ENCODE peak calls at places on chromosomes 7 and 10, in seven cellular contexts. K is psoas muscle, G is pancreas, S is GM23338, Z is left ventricle myocardium inferior, B is H9, N is colonic mucosa. A is an unnamed sample.

GRCh38 chr10:79178614-79179403 is 110.0 kb downstream of the ZMIZ1 start:
- DNase-seq in K (no peak), G (no peak), S (no peak), Z (no peak), B (no peak), N (no peak), A (no peak)

GRCh38 chr7:12884033-12884432 is 196.6 kb downstream of the ARL4A start:
- DNase-seq in K (no peak), G (no peak), S (no peak), Z (no peak), B (no peak), N (no peak), A (no peak)

GRCh38 chr10:73894245-73894971 is 16.5 kb upstream of the PLAU start:
- DNase-seq in K (no peak), G (no peak), S (no peak), Z (no peak), B (no peak), N (no peak), A (no peak)

GRCh38 chr10:102068216-102068615 is 3.1 kb downstream of the HPS6 start:
- DNase-seq in K (peak; percentile 33), G (no peak), S (no peak), Z (no peak), B (no peak), N (peak; percentile 44), A (no peak)

GRCh38 chr7:158885624-158886023 is 29.3 kb downstream of the DYNC2I1 start:
- DNase-seq in K (no peak), G (no peak), S (no peak), Z (no peak), B (no peak), N (no peak), A (peak; percentile 10)

GRCh38 chr7:105189859-105190492 is 176.0 kb downstream of the KMT2E start:
- DNase-seq in K (peak; percentile 26), G (no peak), S (no peak), Z (no peak), B (no peak), N (no peak), A (no peak)

GRCh38 chr10:23075672-23076071 is 19.7 kb upstream of the MSRB2 start:
- DNase-seq in K (no peak), G (no peak), S (no peak), Z (no peak), B (no peak), N (no peak), A (no peak)

GRCh38 chr7:84339306-84339705 is 144.7 kb upstream of the SEMA3A start:
- DNase-seq in K (no peak), G (no peak), S (no peak), Z (no peak), B (no peak), N (no peak), A (no peak)

GRCh38 chr7:155221547-155221946 is 76.1 kb upstream of the INSIG1 start:
- DNase-seq in K (no peak), G (no peak), S (no peak), Z (no peak), B (no peak), N (no peak), A (no peak)

GRCh38 chr7:32506266-32507054 is 11.2 kb downstream of the AVL9 start:
- DNase-seq in K (no peak), G (no peak), S (no peak), Z (no peak), B (no peak), N (no peak), A (peak; percentile 84)

GRCh38 chr10:43689618-43689954 is 40.9 kb upstream of the ZNF32 start:
- DNase-seq in K (peak; percentile 60), G (peak; percentile 67), S (peak; percentile 66), Z (peak; percentile 78), B (peak; percentile 60), N (peak; percentile 72), A (peak; percentile 20)

GRCh38 chr7:8433477-8434289 is at the start of gene NXPH1:
- DNase-seq in K (no peak), G (no peak), S (peak; percentile 83), Z (no peak), B (peak; percentile 63), N (no peak), A (no peak)

GRCh38 chr7:107387077-107387476 is 82.8 kb upstream of the GPR22 start:
- DNase-seq in K (peak; percentile 35), G (no peak), S (peak; percentile 64), Z (peak; percentile 61), B (peak; percentile 60), N (no peak), A (no peak)

GRCh38 chr10:88156341-88156740 is 292.9 kb downstream of the PTEN start:
- DNase-seq in K (no peak), G (no peak), S (no peak), Z (no peak), B (no peak), N (no peak), A (no peak)

GRCh38 chr7:4683884-4684565 is 1.9 kb downstream of the FOXK1 start:
- DNase-seq in K (peak; percentile 58), G (peak; percentile 45), S (no peak), Z (peak; percentile 68), B (no peak), N (peak; percentile 72), A (peak; percentile 82)

GRCh38 chr10:117463545-117463920 is 79.0 kb upstream of the EMX2 start:
- DNase-seq in K (no peak), G (no peak), S (no peak), Z (no peak), B (no peak), N (no peak), A (no peak)

GRCh38 chr10:7483848-7484247 is 73.0 kb upstream of the SFMBT2 start:
- DNase-seq in K (no peak), G (no peak), S (no peak), Z (no peak), B (no peak), N (no peak), A (no peak)

GRCh38 chr7:28433604-28434254 is 21.4 kb downstream of the CREB5 start:
- DNase-seq in K (no peak), G (no peak), S (peak; percentile 94), Z (no peak), B (peak; percentile 72), N (peak; percentile 22), A (no peak)

GRCh38 chr7:15305002-15305600 is 256.7 kb downstream of the AGMO start:
- DNase-seq in K (peak; percentile 31), G (peak; percentile 8), S (peak; percentile 77), Z (no peak), B (peak; percentile 38), N (peak; percentile 46), A (peak; percentile 17)

GRCh38 chr7:2560175-2560695 is 1.5 kb downstream of the IQCE start:
- DNase-seq in K (no peak), G (no peak), S (no peak), Z (no peak), B (no peak), N (no peak), A (peak; percentile 4)

GRCh38 chr10:114332301-114332797 is 72.0 kb downstream of the AFAP1L2 start:
- DNase-seq in K (no peak), G (no peak), S (no peak), Z (no peak), B (no peak), N (no peak), A (no peak)

GRCh38 chr7:24284699-24285506 is 913 bp downstream of the NPY start:
- DNase-seq in K (no peak), G (no peak), S (peak; percentile 90), Z (no peak), B (peak; percentile 68), N (no peak), A (no peak)
- TF ChIP-seq CTCF in K (no peak), G (no peak), S (peak; percentile 60), Z (no peak), B (peak; percentile 47), N (no peak), A (no peak)

GRCh38 chr10:27745380-27745718 is 270 bp downstream of the MKX start:
- DNase-seq in K (no peak), G (no peak), S (peak; percentile 83), Z (peak; percentile 16), B (peak; percentile 71), N (no peak), A (no peak)
- H3K27ac ChIP-seq in K (no peak overlapping the region), G (no peak overlapping the region), S (no peak overlapping the region), Z (no peak overlapping the region), B (no peak overlapping the region), N (no peak overlapping the region), A (peak overlapping the region; percentile 99)

GRCh38 chr10:33109788-33110469 is 151.9 kb upstream of the ITGB1 start:
- DNase-seq in K (no peak), G (no peak), S (no peak), Z (no peak), B (no peak), N (no peak), A (no peak)

GRCh38 chr10:33103980-33104379 is 145.9 kb upstream of the ITGB1 start:
- DNase-seq in K (no peak), G (no peak), S (no peak), Z (no peak), B (no peak), N (no peak), A (no peak)

GRCh38 chr10:33107953-33108352 is 149.9 kb upstream of the ITGB1 start:
- DNase-seq in K (no peak), G (no peak), S (peak; percentile 45), Z (no peak), B (no peak), N (no peak), A (no peak)

GRCh38 chr10:33109384-33109783 is 151.4 kb upstream of the ITGB1 start:
- DNase-seq in K (no peak), G (no peak), S (no peak), Z (no peak), B (no peak), N (no peak), A (no peak)

DNA sequence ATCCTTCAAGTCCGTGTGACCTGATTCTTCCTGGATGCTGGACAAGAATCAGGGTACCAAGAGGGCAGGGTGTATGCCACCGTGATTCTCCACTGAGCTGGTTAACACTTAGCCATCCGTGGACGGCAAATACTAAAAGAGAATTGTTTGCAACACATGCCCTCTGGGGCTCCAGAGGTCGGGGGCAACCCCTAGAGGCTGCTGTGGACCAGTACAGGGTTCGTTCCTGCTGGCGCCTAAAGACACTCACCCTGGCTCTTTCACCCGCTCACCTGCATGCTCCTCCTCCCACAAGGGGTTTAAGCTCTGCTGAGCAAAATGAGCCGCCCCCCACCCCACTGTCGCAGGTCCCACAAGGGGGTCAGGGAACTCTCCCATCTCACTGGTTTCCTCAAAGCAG is 148.7 kb upstream of the ITGB1 start:
- DNase-seq in K (no peak), G (no peak), S (peak; percentile 66), Z (no peak), B (peak; percentile 62), N (no peak), A (no peak)
- TF ChIP-seq CTCF in K (no peak), G (no peak), S (peak; percentile 47), Z (no peak), B (peak; percentile 60), N (no peak), A (no peak)

DNA sequence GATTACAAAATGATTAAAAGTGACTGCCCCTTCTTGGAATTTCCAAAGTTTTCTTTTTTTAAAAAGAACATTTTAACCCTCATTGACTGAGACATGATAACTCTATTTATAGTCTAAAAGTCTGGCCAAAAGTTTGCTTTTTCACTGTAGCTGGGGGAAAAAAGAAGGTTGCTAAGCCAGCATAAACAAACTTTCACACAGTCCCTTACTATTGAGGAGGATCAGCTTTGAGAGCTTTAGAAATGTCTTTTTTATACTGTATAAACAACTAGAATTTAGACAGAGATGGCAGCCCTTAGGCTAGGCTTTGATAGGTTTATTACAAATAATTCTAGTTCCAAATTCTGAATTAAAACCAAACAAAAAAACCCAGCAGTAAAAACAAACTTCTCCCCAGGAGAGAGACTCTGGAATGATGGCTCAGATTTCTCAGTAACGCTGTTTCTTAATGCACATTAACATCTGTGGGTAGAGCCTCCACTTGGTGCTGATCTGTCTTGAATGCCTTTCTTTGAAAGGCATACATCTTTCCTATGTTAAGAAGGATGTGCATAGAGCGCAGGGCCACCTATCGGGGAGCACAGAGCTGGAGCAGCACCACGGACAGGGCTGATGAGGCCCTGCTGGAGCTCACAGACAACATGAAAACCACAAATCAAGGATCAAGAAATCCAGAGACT is 100.9 kb upstream of the PDLIM1 start:
- DNase-seq in K (no peak), G (no peak), S (peak; percentile 77), Z (no peak), B (peak; percentile 67), N (no peak), A (peak; percentile 49)
- H3K27ac ChIP-seq in K (peak overlapping the region; percentile 33), G (no peak overlapping the region), S (no peak overlapping the region), Z (peak overlapping the region; percentile 97), B (no peak overlapping the region), N (no peak overlapping the region), A (no peak overlapping the region)

A was measured in RWPE1.